ENCODE peak calls at places on chromosomes 2 and 18, in eight cellular contexts. I, A, T, F, Z, U, X and H are unnamed samples.

GRCh38 chr2:159891917-159892691 is 94.1 kb upstream of the CD302 start:
- DNase-seq in T (peak; percentile 38), Z (no peak), I (peak; percentile 42), U (no peak), A (no peak), F (peak; percentile 26), X (peak; percentile 59), H (no peak)

GRCh38 chr18:47928466-47928865 is 2.0 kb downstream of the SMAD2 start:
- DNase-seq in Z (no peak), F (peak; percentile 33), X (peak; percentile 87), I (no peak), A (no peak), U (no peak), T (no peak), H (no peak)

GRCh38 chr2:49110571-49111315 is 43.6 kb downstream of the FSHR start:
- DNase-seq in Z (no peak), U (no peak), I (no peak), F (no peak), T (no peak), A (no peak), X (no peak), H (no peak)

GRCh38 chr2:241863021-241863954 is 4.6 kb upstream of the PDCD1 start:
- DNase-seq in X (peak; percentile 53), U (peak; percentile 82), T (no peak), Z (no peak), A (peak; percentile 74), F (no peak), I (no peak), H (peak; percentile 44)

GRCh38 chr2:91748869-91749268 is 3057.4 kb downstream of the RPIA start:
- DNase-seq in I (no peak), A (no peak), U (no peak), X (no peak), F (no peak), T (no peak), Z (no peak), H (no peak)

GRCh38 chr18:76454429-76454828 is 40.6 kb downstream of the ZNF516 start:
- DNase-seq in X (no peak), I (no peak), Z (no peak), U (no peak), T (no peak), F (peak; percentile 65), A (no peak), H (no peak)

GRCh38 chr2:64283641-64284371 is 139.6 kb upstream of the PELI1 start:
- DNase-seq in A (no peak), F (no peak), Z (no peak), T (no peak), X (no peak), U (no peak), I (no peak), H (no peak)

GRCh38 chr2:105237045-105237765 is 4.3 kb upstream of the GPR45 start:
- DNase-seq in A (no peak), X (no peak), U (no peak), T (no peak), Z (no peak), I (no peak), F (no peak), H (no peak)

GRCh38 chr2:158730621-158730905 is 64.6 kb upstream of the DAPL1 start:
- DNase-seq in T (no peak), X (no peak), I (no peak), Z (no peak), A (no peak), F (no peak), U (no peak), H (no peak)

GRCh38 chr2:96963316-96963715 is 23.1 kb downstream of the FAM178B start:
- DNase-seq in U (no peak), A (no peak), I (no peak), F (no peak), X (no peak), T (no peak), Z (no peak), H (no peak)

GRCh38 chr2:239827511-239827865 is 197.7 kb downstream of the NDUFA10 start:
- DNase-seq in Z (no peak), U (peak; percentile 43), X (no peak), T (no peak), F (no peak), I (no peak), A (no peak), H (no peak)

GRCh38 chr2:71700041-71700879 is 246.9 kb downstream of the DYSF start:
- DNase-seq in X (no peak), I (no peak), F (no peak), U (peak; percentile 59), A (no peak), Z (no peak), T (no peak), H (no peak)

GRCh38 chr2:168529900-168530561 is 74.0 kb downstream of the CERS6 start:
- DNase-seq in I (no peak), X (no peak), U (no peak), A (no peak), T (no peak), F (no peak), Z (no peak), H (no peak)

DNA sequence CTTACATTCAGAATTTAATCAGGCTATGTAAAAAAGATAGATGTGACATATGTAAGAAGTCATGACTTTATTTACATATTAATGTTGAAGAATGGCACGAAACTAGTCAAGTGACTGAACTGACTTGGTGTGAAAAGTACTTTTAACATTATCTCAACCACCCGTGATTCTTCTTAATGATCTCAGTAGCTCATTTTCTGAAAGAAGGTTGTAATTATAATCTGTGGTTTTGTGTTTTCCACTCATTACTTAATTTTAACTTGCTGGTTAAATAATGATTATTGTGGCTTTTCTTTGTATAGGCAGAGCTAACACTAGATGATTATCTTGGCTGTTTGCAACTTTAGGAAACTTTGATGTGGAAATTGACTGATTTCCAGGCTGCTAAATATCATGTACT is 18.5 kb downstream of the KCNJ13 start:
- DNase-seq in I (no peak), X (no peak), A (no peak), U (no peak), T (no peak), F (no peak), Z (no peak), H (no peak)
- H3K4me3 ChIP-seq in I (no peak overlapping the region), X (no peak overlapping the region), A (no peak overlapping the region), U (no peak overlapping the region), T (no peak overlapping the region), F (no peak overlapping the region), Z (no peak overlapping the region), H (no peak overlapping the region)

GRCh38 chr2:43745457-43745856 is 28.4 kb upstream of the DYNC2LI1 start:
- DNase-seq in U (no peak), X (peak; percentile 58), I (no peak), F (peak; percentile 57), Z (no peak), A (no peak), T (no peak), H (no peak)
- H3K4me3 ChIP-seq in U (no peak overlapping the region), X (no peak overlapping the region), I (no peak overlapping the region), F (no peak overlapping the region), Z (no peak overlapping the region), A (no peak overlapping the region), T (no peak overlapping the region), H (no peak overlapping the region)

DNA sequence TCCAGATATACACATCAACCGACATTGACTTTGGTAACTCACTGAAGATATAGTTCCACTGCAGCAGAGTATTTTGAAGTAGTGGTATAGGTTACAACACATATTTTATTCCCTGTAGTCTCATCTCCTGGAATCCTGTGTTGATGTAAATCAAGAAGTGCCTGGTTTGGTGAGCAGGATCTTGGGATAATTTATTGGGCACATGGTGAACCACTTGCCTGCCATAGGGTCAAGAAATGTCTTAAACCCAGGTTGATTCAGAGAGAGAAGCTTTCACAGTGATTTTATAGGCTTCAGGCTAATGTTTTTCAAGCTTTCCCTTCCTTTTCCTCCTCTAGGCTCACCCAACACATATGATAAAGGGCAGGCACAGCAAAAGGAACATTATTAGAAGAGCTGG is 24.6 kb downstream of the CCDC85A start:
- DNase-seq in X (no peak), U (no peak), F (no peak), A (no peak), I (no peak), Z (no peak), T (no peak), H (no peak)
- H3K4me3 ChIP-seq in X (no peak overlapping the region), U (no peak overlapping the region), F (no peak overlapping the region), A (no peak overlapping the region), I (no peak overlapping the region), Z (no peak overlapping the region), T (no peak overlapping the region), H (no peak overlapping the region)

GRCh38 chr18:55795101-55795669 is 207.2 kb upstream of the TCF4 start:
- DNase-seq in X (no peak), F (no peak), T (no peak), Z (no peak), U (no peak), I (no peak), A (no peak), H (no peak)
- H3K4me3 ChIP-seq in X (no peak overlapping the region), F (no peak overlapping the region), T (no peak overlapping the region), Z (no peak overlapping the region), U (no peak overlapping the region), I (no peak overlapping the region), A (no peak overlapping the region), H (peak overlapping the region; percentile 36)

GRCh38 chr2:191515536-191515935 is 162.4 kb upstream of the NABP1 start:
- DNase-seq in X (no peak), A (no peak), I (no peak), U (no peak), Z (no peak), F (no peak), T (no peak), H (no peak)

GRCh38 chr2:191516260-191516659 is 161.7 kb upstream of the NABP1 start:
- DNase-seq in U (no peak), I (no peak), Z (no peak), A (no peak), X (no peak), T (no peak), F (no peak), H (no peak)

GRCh38 chr2:191514613-191515012 is 163.3 kb upstream of the NABP1 start:
- DNase-seq in A (no peak), T (no peak), Z (no peak), X (no peak), I (no peak), U (no peak), F (no peak), H (no peak)

GRCh38 chr2:191508738-191509137 is 169.2 kb upstream of the NABP1 start:
- DNase-seq in I (no peak), A (no peak), X (no peak), Z (no peak), T (peak; percentile 61), F (no peak), U (no peak), H (no peak)

DNA sequence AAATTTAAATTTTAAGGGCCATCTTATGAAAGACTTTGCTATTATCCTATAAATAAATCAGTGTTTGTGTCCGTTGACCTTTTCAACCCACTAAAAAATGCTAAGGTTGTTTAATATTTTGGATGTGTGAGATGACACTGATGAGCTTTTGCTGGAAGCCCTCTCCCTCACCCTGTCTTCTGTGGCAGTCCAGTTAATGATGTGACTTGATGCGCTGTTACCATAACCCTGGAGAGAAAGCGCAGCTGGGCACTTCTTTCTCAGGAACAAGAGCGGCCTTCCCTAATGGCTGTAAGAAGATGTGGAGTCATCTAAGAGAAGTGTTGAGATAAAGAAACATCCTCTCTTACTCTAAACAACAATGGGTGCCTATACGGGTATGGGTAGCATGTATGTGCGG is 165.7 kb upstream of the NABP1 start:
- DNase-seq in U (no peak), Z (no peak), I (no peak), X (no peak), A (no peak), F (peak; percentile 51), T (no peak), H (no peak)
- H3K4me3 ChIP-seq in U (no peak overlapping the region), Z (no peak overlapping the region), I (no peak overlapping the region), X (no peak overlapping the region), A (no peak overlapping the region), F (no peak overlapping the region), T (no peak overlapping the region), H (no peak overlapping the region)

GRCh38 chr18:59902993-59903610 is 3.3 kb downstream of the PMAIP1 start:
- DNase-seq in Z (no peak), T (no peak), U (no peak), A (no peak), X (no peak), I (no peak), F (no peak), H (no peak)
- H3K4me3 ChIP-seq in Z (no peak overlapping the region), T (no peak overlapping the region), U (no peak overlapping the region), A (peak overlapping the region; percentile 73), X (no peak overlapping the region), I (peak overlapping the region; percentile 88), F (no peak overlapping the region), H (no peak overlapping the region)